ENCODE peak calls at places on chromosome 3, in nine cellular contexts. J is PC-9, E is mammary epithelial cell, X is fibroblast of lung, K is cardiac muscle cell, O is WTC11, Q is cardiac fibroblast, M is GM12878, R is lower leg skin. A is an unnamed sample.

GRCh38 chr3:122235147-122235546 is 51.7 kb downstream of the CASR start:
- DNase-seq in Q (no peak), M (peak; percentile 46), O (no peak), X (no peak), K (no peak), J (no peak), E (no peak), R (no peak), A (no peak)

GRCh38 chr3:111924283-111924682 is 54.5 kb upstream of the ABHD10 start:
- DNase-seq in K (no peak), M (no peak), X (no peak), Q (peak; percentile 34), J (peak; percentile 60), R (peak; percentile 86), O (no peak), E (peak; percentile 84), A (no peak)

GRCh38 chr3:186824430-186825139 is 17.9 kb upstream of the ADIPOQ start:
- DNase-seq in X (no peak), M (no peak), J (no peak), O (peak; percentile 20), R (peak; percentile 83), Q (no peak), E (no peak), K (no peak), A (no peak)

GRCh38 chr3:53772562-53773329 is 73.5 kb downstream of the CHDH start:
- DNase-seq in J (no peak), M (no peak), O (no peak), K (peak; percentile 25), Q (peak; percentile 19), R (no peak), X (peak; percentile 51), E (no peak), A (no peak)

GRCh38 chr3:66153961-66154923 is 66.6 kb upstream of the SLC25A26 start:
- DNase-seq in Q (peak; percentile 55), K (peak; percentile 52), R (no peak), O (no peak), J (no peak), E (no peak), X (peak; percentile 37), M (no peak), A (no peak)

GRCh38 chr3:63128380-63128779 is 149.7 kb upstream of the SYNPR start:
- DNase-seq in X (no peak), M (no peak), J (no peak), R (no peak), K (no peak), O (no peak), E (no peak), Q (no peak), A (no peak)

GRCh38 chr3:60046212-60046611 is 996.4 kb upstream of the CFAP20DC start:
- DNase-seq in R (no peak), O (no peak), X (no peak), Q (no peak), K (no peak), M (no peak), J (no peak), E (no peak), A (no peak)

GRCh38 chr3:188241072-188241471 is 87.1 kb downstream of the LPP start:
- DNase-seq in J (no peak), K (no peak), M (no peak), E (no peak), Q (peak; percentile 38), X (peak; percentile 61), R (no peak), O (no peak), A (no peak)

GRCh38 chr3:127682576-127682975 is 9.8 kb downstream of the ABTB1 start:
- DNase-seq in R (peak; percentile 84), O (peak; percentile 40), J (no peak), X (no peak), Q (no peak), K (no peak), E (no peak), M (no peak), A (no peak)

GRCh38 chr3:172125963-172126403 is 86.6 kb downstream of the FNDC3B start:
- DNase-seq in E (no peak), K (peak; percentile 63), J (no peak), O (no peak), Q (peak; percentile 67), M (no peak), X (peak; percentile 78), R (peak; percentile 94), A (no peak)

GRCh38 chr3:43792904-43793303 is 102.2 kb downstream of the ABHD5 start:
- DNase-seq in E (no peak), R (peak; percentile 46), M (no peak), Q (no peak), X (no peak), J (peak; percentile 17), K (no peak), O (no peak), A (no peak)

GRCh38 chr3:172607305-172608121 is 84.3 kb upstream of the TNFSF10 start:
- DNase-seq in E (peak; percentile 91), Q (peak; percentile 95), X (peak; percentile 92), M (no peak), J (no peak), R (no peak), O (no peak), K (peak; percentile 94), A (no peak)

GRCh38 chr3:139329364-139329850 is 14.4 kb upstream of the MRPS22 start:
- DNase-seq in R (peak; percentile 97), O (peak; percentile 96), K (peak; percentile 88), X (peak; percentile 64), Q (peak; percentile 87), E (peak; percentile 72), M (no peak), J (peak; percentile 94), A (peak; percentile 96)

DNA sequence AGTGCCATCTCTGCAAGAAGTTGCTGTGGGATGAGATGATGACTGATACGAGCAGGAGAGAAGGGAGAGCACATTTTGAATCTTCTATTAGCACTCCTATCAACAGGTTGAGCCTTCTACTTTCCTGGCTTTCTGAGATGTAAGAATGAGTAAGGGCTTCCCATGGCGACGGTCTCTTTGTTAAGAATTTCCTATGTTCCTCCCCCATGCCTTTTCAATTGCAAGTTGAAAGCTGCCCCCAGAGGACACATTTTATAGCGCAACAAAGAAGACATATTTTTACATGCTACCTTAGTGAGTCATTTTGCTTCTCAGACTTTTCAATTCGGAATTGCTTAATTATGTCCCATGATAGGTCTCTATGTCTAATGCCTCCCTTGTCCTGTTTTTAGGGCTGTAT is 71.3 kb upstream of the LRTM1 start:
- DNase-seq in K (peak; percentile 91), M (no peak), R (no peak), O (no peak), E (peak; percentile 45), Q (peak; percentile 88), X (peak; percentile 96), J (peak; percentile 33), A (no peak)
- TF ChIP-seq CTCF in K (peak; percentile 60), M (peak; percentile 24), R (no peak), O (no peak), E (peak; percentile 9), Q (peak; percentile 56), X (peak; percentile 31), J (peak; percentile 48), A (peak; percentile 43)

GRCh38 chr3:106126016-106126525 is 257.3 kb upstream of the CBLB start:
- DNase-seq in R (no peak), X (no peak), J (no peak), K (no peak), E (no peak), O (no peak), Q (no peak), M (no peak), A (no peak)
- TF ChIP-seq CTCF in R (no peak), X (no peak), J (no peak), K (no peak), E (no peak), O (no peak), Q (no peak), M (no peak), A (no peak)

GRCh38 chr3:141458937-141459510 is 27.8 kb upstream of the RASA2 start:
- DNase-seq in X (no peak), J (no peak), K (no peak), E (no peak), R (no peak), M (no peak), O (no peak), Q (no peak), A (no peak)

GRCh38 chr3:141460097-141460704 is 26.6 kb upstream of the RASA2 start:
- DNase-seq in M (no peak), Q (peak; percentile 90), X (peak; percentile 74), R (peak; percentile 97), K (peak; percentile 90), E (peak; percentile 73), O (peak; percentile 93), J (peak; percentile 86), A (peak; percentile 82)

GRCh38 chr3:141456328-141456689 is 30.5 kb upstream of the RASA2 start:
- DNase-seq in K (peak; percentile 78), E (no peak), X (no peak), O (no peak), J (no peak), M (no peak), R (no peak), Q (peak; percentile 70), A (no peak)

GRCh38 chr3:141455603-141456327 is 31.1 kb upstream of the RASA2 start:
- DNase-seq in K (peak; percentile 46), X (no peak), O (no peak), J (no peak), E (no peak), M (no peak), R (no peak), Q (peak; percentile 32), A (no peak)

GRCh38 chr3:141457624-141458236 is 29.1 kb upstream of the RASA2 start:
- DNase-seq in Q (no peak), E (no peak), K (no peak), M (no peak), R (no peak), O (no peak), J (no peak), X (peak; percentile 59), A (no peak)
- TF ChIP-seq CTCF in Q (no peak), E (no peak), K (no peak), M (no peak), R (no peak), O (no peak), J (no peak), X (no peak), A (no peak)

GRCh38 chr3:108818404-108818803 is 4.2 kb upstream of the TRAT1 start:
- DNase-seq in X (peak; percentile 17), Q (no peak), J (peak; percentile 20), E (peak; percentile 27), R (no peak), K (peak; percentile 6), O (peak; percentile 62), M (no peak), A (no peak)
- TF ChIP-seq CTCF in X (no peak), Q (no peak), J (peak; percentile 59), E (peak; percentile 64), R (no peak), K (no peak), O (peak; percentile 25), M (peak; percentile 60), A (peak; percentile 37)

GRCh38 chr3:15953841-15954240 is 156.1 kb upstream of the ANKRD28 start:
- DNase-seq in J (no peak), E (peak; percentile 58), Q (no peak), R (no peak), M (no peak), K (no peak), X (no peak), O (no peak), A (no peak)
- TF ChIP-seq CTCF in J (no peak), E (peak; percentile 24), Q (no peak), R (no peak), M (peak; percentile 30), K (no peak), X (no peak), O (no peak), A (peak; percentile 12)